ENCODE peak calls at places on chromosome 20, in nine cellular contexts. One of them, this sample, is unnamed.

GRCh38 chr20:32977281-32978008 is 26.8 kb downstream of the SUN5 start:
- DNase-seq in Kasumi-1: no peak
- DNase-seq in EL: no peak
- DNase-seq in Calu3: no peak
- DNase-seq in endothelial cell: no peak
- DNase-seq in lower leg skin: peak
- DNase-seq in GOT3: no peak
- DNase-seq in activated naive CD8-positive, alpha-beta T cell treated with anti-CD3 and anti-CD28 coated beads for 36 hours: no peak
- DNase-seq in SW480: no peak
- DNase-seq in this sample: no peak

GRCh38 chr20:29497261-29497671 is 1760.2 kb upstream of the DEFB115 start:
- DNase-seq in Kasumi-1: peak
- DNase-seq in EL: no peak
- DNase-seq in Calu3: no peak
- DNase-seq in endothelial cell: no peak
- DNase-seq in lower leg skin: no peak
- DNase-seq in GOT3: no peak
- DNase-seq in activated naive CD8-positive, alpha-beta T cell treated with anti-CD3 and anti-CD28 coated beads for 36 hours: peak
- DNase-seq in SW480: no peak
- DNase-seq in this sample: no peak

GRCh38 chr20:53547664-53548239 is 45.9 kb downstream of the ZNF217 start:
- DNase-seq in Kasumi-1: peak
- DNase-seq in EL: peak
- DNase-seq in Calu3: peak
- DNase-seq in endothelial cell: peak
- DNase-seq in lower leg skin: no peak
- DNase-seq in GOT3: no peak
- DNase-seq in activated naive CD8-positive, alpha-beta T cell treated with anti-CD3 and anti-CD28 coated beads for 36 hours: peak
- DNase-seq in SW480: peak
- DNase-seq in this sample: peak

GRCh38 chr20:37435607-37436006 is 85.4 kb upstream of the NNAT start:
- DNase-seq in Kasumi-1: no peak
- DNase-seq in EL: no peak
- DNase-seq in Calu3: no peak
- DNase-seq in endothelial cell: no peak
- DNase-seq in lower leg skin: no peak
- DNase-seq in GOT3: no peak
- DNase-seq in activated naive CD8-positive, alpha-beta T cell treated with anti-CD3 and anti-CD28 coated beads for 36 hours: no peak
- DNase-seq in SW480: no peak
- DNase-seq in this sample: no peak

GRCh38 chr20:20212675-20213096 is 155.2 kb upstream of the INSM1 start:
- DNase-seq in Kasumi-1: no peak
- DNase-seq in EL: no peak
- DNase-seq in Calu3: no peak
- DNase-seq in endothelial cell: no peak
- DNase-seq in lower leg skin: no peak
- DNase-seq in GOT3: no peak
- DNase-seq in activated naive CD8-positive, alpha-beta T cell treated with anti-CD3 and anti-CD28 coated beads for 36 hours: no peak
- DNase-seq in SW480: no peak
- DNase-seq in this sample: no peak

GRCh38 chr20:53975761-53976160 is 94.6 kb downstream of the BCAS1 start:
- DNase-seq in Kasumi-1: no peak
- DNase-seq in EL: no peak
- DNase-seq in Calu3: no peak
- DNase-seq in endothelial cell: no peak
- DNase-seq in lower leg skin: no peak
- DNase-seq in GOT3: no peak
- DNase-seq in activated naive CD8-positive, alpha-beta T cell treated with anti-CD3 and anti-CD28 coated beads for 36 hours: no peak
- DNase-seq in SW480: no peak
- DNase-seq in this sample: no peak

GRCh38 chr20:24002896-24003295 is 14.3 kb upstream of the GGTLC1 start:
- DNase-seq in Kasumi-1: no peak
- DNase-seq in EL: no peak
- DNase-seq in Calu3: no peak
- DNase-seq in endothelial cell: no peak
- DNase-seq in lower leg skin: no peak
- DNase-seq in GOT3: no peak
- DNase-seq in activated naive CD8-positive, alpha-beta T cell treated with anti-CD3 and anti-CD28 coated beads for 36 hours: no peak
- DNase-seq in SW480: no peak
- DNase-seq in this sample: no peak

GRCh38 chr20:37305079-37305478 is 15.6 kb downstream of the MANBAL start:
- DNase-seq in Kasumi-1: no peak
- DNase-seq in EL: no peak
- DNase-seq in Calu3: no peak
- DNase-seq in endothelial cell: no peak
- DNase-seq in lower leg skin: no peak
- DNase-seq in GOT3: no peak
- DNase-seq in activated naive CD8-positive, alpha-beta T cell treated with anti-CD3 and anti-CD28 coated beads for 36 hours: no peak
- DNase-seq in SW480: no peak
- DNase-seq in this sample: no peak

GRCh38 chr20:34528921-34529297 is 12.7 kb downstream of the DYNLRB1 start:
- DNase-seq in Kasumi-1: no peak
- DNase-seq in EL: no peak
- DNase-seq in Calu3: no peak
- DNase-seq in endothelial cell: no peak
- DNase-seq in lower leg skin: peak
- DNase-seq in GOT3: no peak
- DNase-seq in activated naive CD8-positive, alpha-beta T cell treated with anti-CD3 and anti-CD28 coated beads for 36 hours: no peak
- DNase-seq in SW480: no peak
- DNase-seq in this sample: no peak

GRCh38 chr20:17621229-17621968 is 51.5 kb downstream of the DSTN start:
- DNase-seq in Kasumi-1: no peak
- DNase-seq in EL: no peak
- DNase-seq in Calu3: no peak
- DNase-seq in endothelial cell: no peak
- DNase-seq in lower leg skin: peak
- DNase-seq in GOT3: no peak
- DNase-seq in activated naive CD8-positive, alpha-beta T cell treated with anti-CD3 and anti-CD28 coated beads for 36 hours: no peak
- DNase-seq in SW480: no peak
- DNase-seq in this sample: no peak

GRCh38 chr20:58719971-58720371 is 27.4 kb downstream of the NPEPL1 start:
- DNase-seq in Kasumi-1: no peak
- DNase-seq in EL: no peak
- DNase-seq in Calu3: no peak
- DNase-seq in endothelial cell: peak
- DNase-seq in lower leg skin: peak
- DNase-seq in GOT3: no peak
- DNase-seq in activated naive CD8-positive, alpha-beta T cell treated with anti-CD3 and anti-CD28 coated beads for 36 hours: no peak
- DNase-seq in SW480: no peak
- DNase-seq in this sample: no peak

GRCh38 chr20:11726021-11726420 is 191.7 kb upstream of the BTBD3 start:
- DNase-seq in Kasumi-1: peak
- DNase-seq in EL: no peak
- DNase-seq in Calu3: no peak
- DNase-seq in endothelial cell: no peak
- DNase-seq in lower leg skin: no peak
- DNase-seq in GOT3: no peak
- DNase-seq in activated naive CD8-positive, alpha-beta T cell treated with anti-CD3 and anti-CD28 coated beads for 36 hours: no peak
- DNase-seq in SW480: no peak
- DNase-seq in this sample: no peak

GRCh38 chr20:37243076-37243936 is 18.3 kb downstream of the GHRH start:
- DNase-seq in Kasumi-1: no peak
- DNase-seq in EL: no peak
- DNase-seq in Calu3: no peak
- DNase-seq in endothelial cell: no peak
- DNase-seq in lower leg skin: peak
- DNase-seq in GOT3: no peak
- DNase-seq in activated naive CD8-positive, alpha-beta T cell treated with anti-CD3 and anti-CD28 coated beads for 36 hours: no peak
- DNase-seq in SW480: no peak
- DNase-seq in this sample: no peak

GRCh38 chr20:9306521-9306920 is 207.9 kb upstream of the LAMP5 start:
- DNase-seq in Kasumi-1: no peak
- DNase-seq in EL: peak
- DNase-seq in Calu3: peak
- DNase-seq in endothelial cell: no peak
- DNase-seq in lower leg skin: no peak
- DNase-seq in GOT3: no peak
- DNase-seq in activated naive CD8-positive, alpha-beta T cell treated with anti-CD3 and anti-CD28 coated beads for 36 hours: no peak
- DNase-seq in SW480: no peak
- DNase-seq in this sample: peak

GRCh38 chr20:5835234-5835845 is 85.1 kb downstream of the SHLD1 start:
- DNase-seq in Kasumi-1: no peak
- DNase-seq in EL: peak
- DNase-seq in Calu3: peak
- DNase-seq in endothelial cell: no peak
- DNase-seq in lower leg skin: no peak
- DNase-seq in GOT3: no peak
- DNase-seq in activated naive CD8-positive, alpha-beta T cell treated with anti-CD3 and anti-CD28 coated beads for 36 hours: peak
- DNase-seq in SW480: no peak
- DNase-seq in this sample: peak

GRCh38 chr20:17617212-17617867 is 47.5 kb downstream of the DSTN start:
- DNase-seq in Kasumi-1: peak
- DNase-seq in EL: peak
- DNase-seq in Calu3: peak
- DNase-seq in endothelial cell: peak
- DNase-seq in lower leg skin: peak
- DNase-seq in GOT3: no peak
- DNase-seq in activated naive CD8-positive, alpha-beta T cell treated with anti-CD3 and anti-CD28 coated beads for 36 hours: peak
- DNase-seq in SW480: peak
- DNase-seq in this sample: no peak

GRCh38 chr20:10093087-10093591 is 58.4 kb downstream of the ANKEF1 start:
- DNase-seq in Kasumi-1: no peak
- DNase-seq in EL: peak
- DNase-seq in Calu3: peak
- DNase-seq in endothelial cell: no peak
- DNase-seq in lower leg skin: no peak
- DNase-seq in GOT3: peak
- DNase-seq in activated naive CD8-positive, alpha-beta T cell treated with anti-CD3 and anti-CD28 coated beads for 36 hours: no peak
- DNase-seq in SW480: no peak
- DNase-seq in this sample: peak

GRCh38 chr20:34268145-34268544 is 26.9 kb downstream of the ASIP start:
- DNase-seq in Kasumi-1: no peak
- DNase-seq in EL: no peak
- DNase-seq in Calu3: no peak
- DNase-seq in endothelial cell: no peak
- DNase-seq in lower leg skin: no peak
- DNase-seq in GOT3: no peak
- DNase-seq in activated naive CD8-positive, alpha-beta T cell treated with anti-CD3 and anti-CD28 coated beads for 36 hours: no peak
- DNase-seq in SW480: no peak
- DNase-seq in this sample: no peak